ENCODE peak calls at places on chromosomes 2 and 18, in nine cellular contexts. One of them, this sample, is unnamed.

GRCh38 chr2:102193074-102193473 is 6.3 kb downstream of the IL1RL2 start:
- DNase-seq in right lobe of liver: no peak
- DNase-seq in psoas muscle: no peak
- DNase-seq in IMR-90: peak; percentile 54
- DNase-seq in fibroblast of lung: peak; percentile 52
- DNase-seq in cardiac muscle cell: no peak
- DNase-seq in colonic mucosa: no peak
- DNase-seq in uterus: no peak
- DNase-seq in CD8-positive, alpha-beta memory T cell: no peak
- DNase-seq in this sample: no peak

GRCh38 chr2:162712598-162712997 is 126.0 kb downstream of the KCNH7 start:
- DNase-seq in right lobe of liver: no peak
- DNase-seq in psoas muscle: no peak
- DNase-seq in IMR-90: no peak
- DNase-seq in fibroblast of lung: no peak
- DNase-seq in cardiac muscle cell: no peak
- DNase-seq in colonic mucosa: no peak
- DNase-seq in uterus: no peak
- DNase-seq in CD8-positive, alpha-beta memory T cell: no peak
- DNase-seq in this sample: no peak

GRCh38 chr2:218347172-218347571 is 9.5 kb upstream of the CATIP start:
- DNase-seq in right lobe of liver: peak; percentile 5
- DNase-seq in psoas muscle: no peak
- DNase-seq in IMR-90: no peak
- DNase-seq in fibroblast of lung: no peak
- DNase-seq in cardiac muscle cell: no peak
- DNase-seq in colonic mucosa: no peak
- DNase-seq in uterus: no peak
- DNase-seq in CD8-positive, alpha-beta memory T cell: no peak
- DNase-seq in this sample: no peak

GRCh38 chr2:119062652-119063051 is 95.9 kb downstream of the C1QL2 start:
- DNase-seq in right lobe of liver: no peak
- DNase-seq in psoas muscle: no peak
- DNase-seq in IMR-90: no peak
- DNase-seq in fibroblast of lung: no peak
- DNase-seq in cardiac muscle cell: no peak
- DNase-seq in colonic mucosa: no peak
- DNase-seq in uterus: no peak
- DNase-seq in CD8-positive, alpha-beta memory T cell: no peak
- DNase-seq in this sample: no peak

GRCh38 chr2:172246649-172247048 is 143.9 kb upstream of the DLX2 start:
- DNase-seq in right lobe of liver: no peak
- DNase-seq in psoas muscle: no peak
- DNase-seq in IMR-90: peak; percentile 66
- DNase-seq in fibroblast of lung: peak; percentile 53
- DNase-seq in cardiac muscle cell: no peak
- DNase-seq in colonic mucosa: no peak
- DNase-seq in uterus: no peak
- DNase-seq in CD8-positive, alpha-beta memory T cell: no peak
- DNase-seq in this sample: no peak

GRCh38 chr2:157777425-157777824 is 98.7 kb downstream of the ACVR1 start:
- DNase-seq in right lobe of liver: no peak
- DNase-seq in psoas muscle: no peak
- DNase-seq in IMR-90: peak; percentile 69
- DNase-seq in fibroblast of lung: peak; percentile 44
- DNase-seq in cardiac muscle cell: peak; percentile 45
- DNase-seq in colonic mucosa: peak; percentile 45
- DNase-seq in uterus: peak; percentile 59
- DNase-seq in CD8-positive, alpha-beta memory T cell: no peak
- DNase-seq in this sample: no peak

GRCh38 chr2:8304821-8305766 is 376.8 kb upstream of the ID2 start:
- DNase-seq in right lobe of liver: peak; percentile 85
- DNase-seq in psoas muscle: no peak
- DNase-seq in IMR-90: no peak
- DNase-seq in fibroblast of lung: no peak
- DNase-seq in cardiac muscle cell: no peak
- DNase-seq in colonic mucosa: peak; percentile 12
- DNase-seq in uterus: no peak
- DNase-seq in CD8-positive, alpha-beta memory T cell: no peak
- DNase-seq in this sample: no peak

GRCh38 chr18:22032392-22032961 is 136.9 kb upstream of the GATA6 start:
- DNase-seq in right lobe of liver: no peak
- DNase-seq in psoas muscle: no peak
- DNase-seq in IMR-90: peak; percentile 92
- DNase-seq in fibroblast of lung: peak; percentile 98
- DNase-seq in cardiac muscle cell: no peak
- DNase-seq in colonic mucosa: peak; percentile 44
- DNase-seq in uterus: peak; percentile 29
- DNase-seq in CD8-positive, alpha-beta memory T cell: no peak
- DNase-seq in this sample: no peak

GRCh38 chr2:72457801-72458516 is 310.3 kb upstream of the CYP26B1 start:
- DNase-seq in right lobe of liver: no peak
- DNase-seq in psoas muscle: no peak
- DNase-seq in IMR-90: peak; percentile 54
- DNase-seq in fibroblast of lung: no peak
- DNase-seq in cardiac muscle cell: no peak
- DNase-seq in colonic mucosa: no peak
- DNase-seq in uterus: no peak
- DNase-seq in CD8-positive, alpha-beta memory T cell: no peak
- DNase-seq in this sample: no peak

GRCh38 chr2:20935168-20935567 is 108.7 kb downstream of the APOB start:
- DNase-seq in right lobe of liver: no peak
- DNase-seq in psoas muscle: no peak
- DNase-seq in IMR-90: no peak
- DNase-seq in fibroblast of lung: no peak
- DNase-seq in cardiac muscle cell: no peak
- DNase-seq in colonic mucosa: no peak
- DNase-seq in uterus: no peak
- DNase-seq in CD8-positive, alpha-beta memory T cell: no peak
- DNase-seq in this sample: no peak

GRCh38 chr2:75680402-75680801 is 30.3 kb downstream of the GCFC2 start:
- DNase-seq in right lobe of liver: no peak
- DNase-seq in psoas muscle: no peak
- DNase-seq in IMR-90: no peak
- DNase-seq in fibroblast of lung: no peak
- DNase-seq in cardiac muscle cell: no peak
- DNase-seq in colonic mucosa: no peak
- DNase-seq in uterus: no peak
- DNase-seq in CD8-positive, alpha-beta memory T cell: no peak
- DNase-seq in this sample: no peak

DNA sequence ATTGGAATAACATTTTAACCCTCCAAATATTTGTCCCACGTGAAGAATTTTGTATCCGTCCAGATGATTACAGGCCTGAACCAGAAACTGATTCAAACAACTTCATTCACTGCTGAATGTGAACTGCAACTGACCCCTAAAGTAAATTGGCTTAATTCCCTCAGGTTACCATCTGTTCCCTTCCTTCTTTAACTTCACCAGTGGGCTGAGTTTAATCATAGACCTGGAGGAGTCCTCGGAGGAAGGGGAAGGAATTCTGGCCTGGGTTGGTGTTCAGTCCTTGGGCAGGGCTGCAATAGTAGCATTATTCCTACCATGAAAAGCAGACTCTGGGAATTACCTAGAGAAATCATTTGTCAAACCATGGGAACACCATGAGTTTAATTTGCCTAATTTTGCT is 207.4 kb downstream of the TMEM247 start:
- DNase-seq in right lobe of liver: no peak
- DNase-seq in psoas muscle: no peak
- DNase-seq in IMR-90: no peak
- DNase-seq in fibroblast of lung: peak; percentile 33
- DNase-seq in cardiac muscle cell: no peak
- DNase-seq in colonic mucosa: no peak
- DNase-seq in uterus: no peak
- DNase-seq in CD8-positive, alpha-beta memory T cell: no peak
- DNase-seq in this sample: no peak
- H3K4me1 ChIP-seq in right lobe of liver: no peaks in the 10 kb centered on the region
- H3K4me1 ChIP-seq in psoas muscle: no peaks in the 10 kb centered on the region
- H3K4me1 ChIP-seq in IMR-90: peaks cover 13% of the 10 kb centered on the region
- H3K4me1 ChIP-seq in fibroblast of lung: peaks cover 10% of the 10 kb centered on the region
- H3K4me1 ChIP-seq in cardiac muscle cell: no peaks in the 10 kb centered on the region
- H3K4me1 ChIP-seq in colonic mucosa: no peaks in the 10 kb centered on the region
- H3K4me1 ChIP-seq in uterus: peaks cover 5% of the 10 kb centered on the region
- H3K4me1 ChIP-seq in CD8-positive, alpha-beta memory T cell: no peaks in the 10 kb centered on the region
- H3K4me1 ChIP-seq in this sample: no peaks in the 10 kb centered on the region

GRCh38 chr2:120775261-120775660 is 39.6 kb downstream of the GLI2 start:
- DNase-seq in right lobe of liver: peak; percentile 27
- DNase-seq in psoas muscle: peak; percentile 21
- DNase-seq in IMR-90: no peak
- DNase-seq in fibroblast of lung: no peak
- DNase-seq in cardiac muscle cell: no peak
- DNase-seq in colonic mucosa: no peak
- DNase-seq in uterus: no peak
- DNase-seq in CD8-positive, alpha-beta memory T cell: no peak
- DNase-seq in this sample: peak; percentile 28
- H3K4me1 ChIP-seq in right lobe of liver: no peaks in the 10 kb centered on the region
- H3K4me1 ChIP-seq in psoas muscle: no peaks in the 10 kb centered on the region
- H3K4me1 ChIP-seq in IMR-90: peaks cover 62% of the 10 kb centered on the region
- H3K4me1 ChIP-seq in fibroblast of lung: peaks cover 29% of the 10 kb centered on the region
- H3K4me1 ChIP-seq in cardiac muscle cell: peaks cover 16% of the 10 kb centered on the region
- H3K4me1 ChIP-seq in colonic mucosa: no peaks in the 10 kb centered on the region
- H3K4me1 ChIP-seq in uterus: peaks cover 17% of the 10 kb centered on the region
- H3K4me1 ChIP-seq in CD8-positive, alpha-beta memory T cell: no peaks in the 10 kb centered on the region
- H3K4me1 ChIP-seq in this sample: no peaks in the 10 kb centered on the region

GRCh38 chr2:134450114-134450513 is 196.2 kb downstream of the MGAT5 start:
- DNase-seq in right lobe of liver: no peak
- DNase-seq in psoas muscle: no peak
- DNase-seq in IMR-90: no peak
- DNase-seq in fibroblast of lung: no peak
- DNase-seq in cardiac muscle cell: no peak
- DNase-seq in colonic mucosa: no peak
- DNase-seq in uterus: no peak
- DNase-seq in CD8-positive, alpha-beta memory T cell: no peak
- DNase-seq in this sample: no peak
- H3K4me1 ChIP-seq in right lobe of liver: no peaks in the 10 kb centered on the region
- H3K4me1 ChIP-seq in psoas muscle: no peaks in the 10 kb centered on the region
- H3K4me1 ChIP-seq in IMR-90: peaks cover 10% of the 10 kb centered on the region
- H3K4me1 ChIP-seq in fibroblast of lung: peaks cover 12% of the 10 kb centered on the region
- H3K4me1 ChIP-seq in cardiac muscle cell: no peaks in the 10 kb centered on the region
- H3K4me1 ChIP-seq in colonic mucosa: no peaks in the 10 kb centered on the region
- H3K4me1 ChIP-seq in uterus: no peaks in the 10 kb centered on the region
- H3K4me1 ChIP-seq in CD8-positive, alpha-beta memory T cell: no peaks in the 10 kb centered on the region
- H3K4me1 ChIP-seq in this sample: peaks cover 9% of the 10 kb centered on the region

DNA sequence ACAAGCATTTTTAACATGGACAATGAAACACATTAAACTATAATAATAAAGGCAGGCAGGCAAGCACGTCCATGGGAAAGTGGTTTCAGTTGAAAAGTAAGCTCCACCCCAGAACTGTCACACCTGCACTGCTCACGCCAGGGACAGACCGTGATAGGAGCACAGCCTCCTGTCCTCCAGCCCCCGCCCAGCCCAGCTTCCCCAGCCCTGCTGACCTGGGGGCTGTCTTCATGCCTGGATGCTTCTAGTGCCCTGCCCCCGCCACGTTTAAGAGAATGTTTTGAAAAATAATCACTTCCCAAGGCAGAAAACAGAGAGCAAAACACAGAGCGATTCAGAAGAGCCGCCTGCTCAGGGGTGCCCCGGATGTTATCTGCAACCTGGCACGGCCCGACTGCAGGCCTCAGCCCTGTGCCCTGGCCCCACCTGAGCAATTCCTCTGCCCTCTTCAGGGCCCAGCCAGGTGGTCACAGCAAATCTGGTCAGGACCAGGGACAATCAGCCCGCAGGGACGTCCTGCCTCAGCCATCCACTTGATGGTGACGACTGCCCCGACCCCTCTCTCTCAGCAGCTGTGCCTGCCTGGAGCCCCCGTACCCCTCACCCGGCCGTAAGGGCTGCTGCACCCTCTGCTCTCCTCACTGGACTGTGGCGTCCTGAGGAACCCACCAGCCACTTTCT is 30.4 kb downstream of the ADI1 start:
- DNase-seq in right lobe of liver: no peak
- DNase-seq in psoas muscle: peak; percentile 28
- DNase-seq in IMR-90: no peak
- DNase-seq in fibroblast of lung: no peak
- DNase-seq in cardiac muscle cell: no peak
- DNase-seq in colonic mucosa: no peak
- DNase-seq in uterus: no peak
- DNase-seq in CD8-positive, alpha-beta memory T cell: no peak
- DNase-seq in this sample: no peak
- H3K4me1 ChIP-seq in right lobe of liver: no peaks in the 10 kb centered on the region
- H3K4me1 ChIP-seq in psoas muscle: peaks cover 9% of the 10 kb centered on the region
- H3K4me1 ChIP-seq in IMR-90: peaks cover 6% of the 10 kb centered on the region
- H3K4me1 ChIP-seq in fibroblast of lung: peaks cover 2% of the 10 kb centered on the region
- H3K4me1 ChIP-seq in cardiac muscle cell: peaks cover 8% of the 10 kb centered on the region
- H3K4me1 ChIP-seq in colonic mucosa: no peaks in the 10 kb centered on the region
- H3K4me1 ChIP-seq in uterus: no peaks in the 10 kb centered on the region
- H3K4me1 ChIP-seq in CD8-positive, alpha-beta memory T cell: no peaks in the 10 kb centered on the region
- H3K4me1 ChIP-seq in this sample: peaks cover 5% of the 10 kb centered on the region

GRCh38 chr2:179051250-179051649 is 1.3 kb upstream of the CCDC141 start:
- DNase-seq in right lobe of liver: no peak
- DNase-seq in psoas muscle: no peak
- DNase-seq in IMR-90: no peak
- DNase-seq in fibroblast of lung: no peak
- DNase-seq in cardiac muscle cell: peak; percentile 36
- DNase-seq in colonic mucosa: no peak
- DNase-seq in uterus: no peak
- DNase-seq in CD8-positive, alpha-beta memory T cell: no peak
- DNase-seq in this sample: no peak
- H3K4me1 ChIP-seq in right lobe of liver: no peaks in the 10 kb centered on the region
- H3K4me1 ChIP-seq in psoas muscle: peaks cover 26% of the 10 kb centered on the region
- H3K4me1 ChIP-seq in IMR-90: no peaks in the 10 kb centered on the region
- H3K4me1 ChIP-seq in fibroblast of lung: no peaks in the 10 kb centered on the region
- H3K4me1 ChIP-seq in cardiac muscle cell: peaks cover 35% of the 10 kb centered on the region
- H3K4me1 ChIP-seq in colonic mucosa: no peaks in the 10 kb centered on the region
- H3K4me1 ChIP-seq in uterus: no peaks in the 10 kb centered on the region
- H3K4me1 ChIP-seq in CD8-positive, alpha-beta memory T cell: peaks cover 15% of the 10 kb centered on the region
- H3K4me1 ChIP-seq in this sample: peaks cover 14% of the 10 kb centered on the region

GRCh38 chr2:201072201-201072530 is 365 bp downstream of the NDUFB3 start:
- DNase-seq in right lobe of liver: no peak
- DNase-seq in psoas muscle: no peak
- DNase-seq in IMR-90: no peak
- DNase-seq in fibroblast of lung: no peak
- DNase-seq in cardiac muscle cell: no peak
- DNase-seq in colonic mucosa: no peak
- DNase-seq in uterus: no peak
- DNase-seq in CD8-positive, alpha-beta memory T cell: no peak
- DNase-seq in this sample: no peak
- H3K4me1 ChIP-seq in right lobe of liver: peaks cover 14% of the 10 kb centered on the region
- H3K4me1 ChIP-seq in psoas muscle: peaks cover 55% of the 10 kb centered on the region
- H3K4me1 ChIP-seq in IMR-90: no peaks in the 10 kb centered on the region
- H3K4me1 ChIP-seq in fibroblast of lung: no peaks in the 10 kb centered on the region
- H3K4me1 ChIP-seq in cardiac muscle cell: peaks cover 23% of the 10 kb centered on the region
- H3K4me1 ChIP-seq in colonic mucosa: peaks cover 6% of the 10 kb centered on the region
- H3K4me1 ChIP-seq in uterus: peaks cover 11% of the 10 kb centered on the region
- H3K4me1 ChIP-seq in CD8-positive, alpha-beta memory T cell: peaks cover 47% of the 10 kb centered on the region
- H3K4me1 ChIP-seq in this sample: peaks cover 9% of the 10 kb centered on the region

This sample was measured in kidney.